ENCODE peak calls at places on chromosomes 11 and 22, in five cellular contexts. Q is stromal cell of bone marrow; M is cardiac muscle cell; G is nephron progenitor cell; E is naive thymus-derived CD8-positive, alpha-beta T cell. B is an unnamed sample.

GRCh38 chr11:63849691-63850090 is 10.8 kb downstream of the MARK2 start:
- DNase-seq in Q (no peak), M (no peak), G (no peak), E (no peak), B (no peak)

GRCh38 chr11:69880041-69880802 is 61.0 kb upstream of the FGF3 start:
- DNase-seq in Q (no peak), M (no peak), G (no peak), E (no peak), B (no peak)

GRCh38 chr11:67401495-67402191 is at the start of gene PPP1CA:
- DNase-seq in Q (peak; percentile 72), M (peak; percentile 93), G (peak; percentile 94), E (peak; percentile 93), B (peak; percentile 92)

GRCh38 chr22:37604875-37605274 is 3.8 kb upstream of the GGA1 start:
- DNase-seq in Q (no peak), M (no peak), G (no peak), E (peak; percentile 64), B (no peak)

GRCh38 chr11:122900803-122901202 is 18.2 kb downstream of the JHY start:
- DNase-seq in Q (no peak), M (no peak), G (no peak), E (no peak), B (no peak)

GRCh38 chr11:72781313-72782080 is 12.3 kb downstream of the STARD10 start:
- DNase-seq in Q (no peak), M (peak; percentile 67), G (peak; percentile 68), E (peak; percentile 57), B (peak; percentile 66)

GRCh38 chr22:29524440-29525191 is 28.9 kb downstream of the THOC5 start:
- DNase-seq in Q (no peak), M (peak; percentile 55), G (peak; percentile 18), E (no peak), B (peak; percentile 63)

GRCh38 chr11:57094206-57094940 is 87.4 kb upstream of the LRRC55 start:
- DNase-seq in Q (no peak), M (peak; percentile 16), G (no peak), E (no peak), B (no peak)

GRCh38 chr22:45149671-45150070 is 14.1 kb upstream of the NUP50 start:
- DNase-seq in Q (no peak), M (no peak), G (no peak), E (no peak), B (no peak)

GRCh38 chr11:72085836-72086475 is 5.3 kb downstream of the LRRC51 start:
- DNase-seq in Q (no peak), M (no peak), G (no peak), E (no peak), B (peak; percentile 42)

GRCh38 chr22:43207849-43208702 is 21.1 kb upstream of the TTLL12 start:
- DNase-seq in Q (no peak), M (no peak), G (no peak), E (no peak), B (no peak)

GRCh38 chr11:102399189-102399588 is 52.2 kb downstream of the BIRC2 start:
- DNase-seq in Q (no peak), M (no peak), G (no peak), E (no peak), B (no peak)

B was measured in GM23338.